ENCODE peak calls at places on chromosomes 11 and 22, in five cellular contexts. One of them, this sample, is unnamed.

GRCh38 chr11:70192666-70193410 is 10.3 kb upstream of the FADD start:
- DNase-seq in foreskin keratinocyte: no peak
- DNase-seq in PC-3: no peak
- DNase-seq in fibroblast of lung: no peak
- DNase-seq in HL-60: no peak
- DNase-seq in this sample: no peak

GRCh38 chr11:86063536-86063935 is 5.3 kb downstream of the PICALM start:
- DNase-seq in PC-3: peak; percentile 44
- DNase-seq in foreskin keratinocyte: no peak
- DNase-seq in fibroblast of lung: peak; percentile 39
- DNase-seq in HL-60: no peak
- DNase-seq in this sample: no peak

GRCh38 chr11:117228091-117228490 is 3.8 kb downstream of the PCSK7 start:
- DNase-seq in fibroblast of lung: no peak
- DNase-seq in PC-3: no peak
- DNase-seq in HL-60: no peak
- DNase-seq in foreskin keratinocyte: no peak
- DNase-seq in this sample: no peak

GRCh38 chr11:97461934-97462333 is 1072.1 kb downstream of the JRKL start:
- DNase-seq in PC-3: peak; percentile 21
- DNase-seq in foreskin keratinocyte: no peak
- DNase-seq in HL-60: no peak
- DNase-seq in fibroblast of lung: no peak
- DNase-seq in this sample: no peak

GRCh38 chr11:118049771-118050170 is 27.1 kb upstream of the TMPRSS4 start:
- DNase-seq in HL-60: no peak
- DNase-seq in PC-3: no peak
- DNase-seq in foreskin keratinocyte: no peak
- DNase-seq in fibroblast of lung: no peak
- DNase-seq in this sample: no peak

GRCh38 chr22:38927033-38927789 is 30.2 kb upstream of the APOBEC3A start:
- DNase-seq in fibroblast of lung: peak; percentile 51
- DNase-seq in HL-60: no peak
- DNase-seq in foreskin keratinocyte: no peak
- DNase-seq in PC-3: no peak
- DNase-seq in this sample: peak; percentile 70

GRCh38 chr22:44382461-44383038 is 69.8 kb upstream of the SHISAL1 start:
- DNase-seq in fibroblast of lung: no peak
- DNase-seq in HL-60: no peak
- DNase-seq in foreskin keratinocyte: no peak
- DNase-seq in PC-3: no peak
- DNase-seq in this sample: no peak

GRCh38 chr22:36746571-36746970 is 29.3 kb downstream of the IFT27 start:
- DNase-seq in fibroblast of lung: no peak
- DNase-seq in foreskin keratinocyte: no peak
- DNase-seq in PC-3: no peak
- DNase-seq in HL-60: no peak
- DNase-seq in this sample: no peak

GRCh38 chr11:28834877-28835276 is 726.7 kb downstream of the METTL15 start:
- DNase-seq in foreskin keratinocyte: peak; percentile 66
- DNase-seq in PC-3: peak; percentile 84
- DNase-seq in HL-60: no peak
- DNase-seq in fibroblast of lung: peak; percentile 95
- DNase-seq in this sample: no peak

GRCh38 chr11:2272241-2272945 is 2.0 kb upstream of the ASCL2 start:
- DNase-seq in HL-60: no peak
- DNase-seq in PC-3: no peak
- DNase-seq in foreskin keratinocyte: no peak
- DNase-seq in fibroblast of lung: no peak
- DNase-seq in this sample: no peak

GRCh38 chr11:8872017-8872416 is 39.0 kb upstream of the AKIP1 start:
- DNase-seq in HL-60: no peak
- DNase-seq in fibroblast of lung: no peak
- DNase-seq in foreskin keratinocyte: no peak
- DNase-seq in PC-3: no peak
- DNase-seq in this sample: no peak

GRCh38 chr11:8873966-8874365 is 37.0 kb upstream of the AKIP1 start:
- DNase-seq in HL-60: no peak
- DNase-seq in fibroblast of lung: no peak
- DNase-seq in foreskin keratinocyte: no peak
- DNase-seq in PC-3: no peak
- DNase-seq in this sample: no peak

GRCh38 chr11:8871283-8871775 is 39.7 kb upstream of the AKIP1 start:
- DNase-seq in fibroblast of lung: peak; percentile 93
- DNase-seq in foreskin keratinocyte: no peak
- DNase-seq in HL-60: no peak
- DNase-seq in PC-3: peak; percentile 53
- DNase-seq in this sample: no peak

GRCh38 chr11:8867856-8868705 is 42.9 kb upstream of the AKIP1 start:
- DNase-seq in foreskin keratinocyte: no peak
- DNase-seq in HL-60: no peak
- DNase-seq in fibroblast of lung: peak; percentile 68
- DNase-seq in PC-3: no peak
- DNase-seq in this sample: no peak

GRCh38 chr11:8870461-8871282 is 40.3 kb upstream of the AKIP1 start:
- DNase-seq in HL-60: peak; percentile 28
- DNase-seq in PC-3: peak; percentile 54
- DNase-seq in fibroblast of lung: peak; percentile 83
- DNase-seq in foreskin keratinocyte: peak; percentile 55
- DNase-seq in this sample: peak; percentile 38
- TF ChIP-seq CTCF in HL-60: no peak
- TF ChIP-seq CTCF in PC-3: peak; percentile 15
- TF ChIP-seq CTCF in fibroblast of lung: no peak
- TF ChIP-seq CTCF in foreskin keratinocyte: peak; percentile 56
- TF ChIP-seq CTCF in this sample: no peak

GRCh38 chr11:102780491-102780918 is at the start of gene MMP10:
- DNase-seq in fibroblast of lung: peak; percentile 74
- DNase-seq in HL-60: no peak
- DNase-seq in PC-3: peak; percentile 92
- DNase-seq in foreskin keratinocyte: peak; percentile 87
- DNase-seq in this sample: no peak
- TF ChIP-seq CTCF in fibroblast of lung: peak; percentile 44
- TF ChIP-seq CTCF in HL-60: peak; percentile 8
- TF ChIP-seq CTCF in PC-3: peak; percentile 87
- TF ChIP-seq CTCF in foreskin keratinocyte: peak; percentile 82
- TF ChIP-seq CTCF in this sample: peak; percentile 54

GRCh38 chr22:20118572-20119020 is 1.6 kb upstream of the TRMT2A start:
- DNase-seq in fibroblast of lung: no peak
- DNase-seq in foreskin keratinocyte: no peak
- DNase-seq in HL-60: no peak
- DNase-seq in PC-3: no peak
- DNase-seq in this sample: no peak

GRCh38 chr22:20115691-20116375 is at the start of gene RANBP1:
- DNase-seq in foreskin keratinocyte: no peak
- DNase-seq in fibroblast of lung: no peak
- DNase-seq in PC-3: no peak
- DNase-seq in HL-60: no peak
- DNase-seq in this sample: no peak

GRCh38 chr22:20117656-20118571 is 888 bp upstream of the TRMT2A start:
- DNase-seq in fibroblast of lung: peak; percentile 51
- DNase-seq in HL-60: peak; percentile 52
- DNase-seq in PC-3: no peak
- DNase-seq in foreskin keratinocyte: no peak
- DNase-seq in this sample: no peak

GRCh38 chr22:20116376-20116950 is 559 bp downstream of the RANBP1 start:
- DNase-seq in PC-3: no peak
- DNase-seq in foreskin keratinocyte: no peak
- DNase-seq in HL-60: peak; percentile 47
- DNase-seq in fibroblast of lung: no peak
- DNase-seq in this sample: no peak

GRCh38 chr22:20116951-20117645 is at the start of gene TRMT2A:
- DNase-seq in HL-60: peak; percentile 98
- DNase-seq in PC-3: peak; percentile 91
- DNase-seq in foreskin keratinocyte: peak; percentile 89
- DNase-seq in fibroblast of lung: peak; percentile 98
- DNase-seq in this sample: peak; percentile 97
- TF ChIP-seq CTCF in HL-60: no peak
- TF ChIP-seq CTCF in PC-3: peak; percentile 26
- TF ChIP-seq CTCF in foreskin keratinocyte: peak; percentile 63
- TF ChIP-seq CTCF in fibroblast of lung: no peak
- TF ChIP-seq CTCF in this sample: peak; percentile 14

DNA sequence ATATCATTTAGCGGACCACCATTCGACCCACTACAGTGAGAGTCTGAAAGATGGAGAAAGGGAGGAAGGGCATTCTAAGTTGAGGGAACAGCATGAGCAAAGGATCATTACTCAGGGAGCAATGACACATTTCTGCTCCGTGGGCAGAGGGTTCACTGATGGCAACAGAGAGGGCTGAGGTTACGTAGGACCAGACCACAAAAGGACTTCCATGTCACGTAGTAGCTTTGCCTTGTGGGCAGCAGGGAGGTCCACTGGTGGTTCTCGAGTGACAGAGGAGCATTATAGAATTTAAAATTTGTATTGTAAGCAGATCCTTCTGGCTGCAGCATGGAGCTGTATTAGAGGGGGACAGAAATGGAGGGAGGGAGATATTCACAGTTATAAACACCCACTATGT is 109.7 kb upstream of the NAV2 start:
- DNase-seq in HL-60: no peak
- DNase-seq in PC-3: no peak
- DNase-seq in foreskin keratinocyte: no peak
- DNase-seq in fibroblast of lung: no peak
- DNase-seq in this sample: no peak
- TF ChIP-seq CTCF in HL-60: no peak
- TF ChIP-seq CTCF in PC-3: no peak
- TF ChIP-seq CTCF in foreskin keratinocyte: no peak
- TF ChIP-seq CTCF in fibroblast of lung: no peak
- TF ChIP-seq CTCF in this sample: no peak

DNA sequence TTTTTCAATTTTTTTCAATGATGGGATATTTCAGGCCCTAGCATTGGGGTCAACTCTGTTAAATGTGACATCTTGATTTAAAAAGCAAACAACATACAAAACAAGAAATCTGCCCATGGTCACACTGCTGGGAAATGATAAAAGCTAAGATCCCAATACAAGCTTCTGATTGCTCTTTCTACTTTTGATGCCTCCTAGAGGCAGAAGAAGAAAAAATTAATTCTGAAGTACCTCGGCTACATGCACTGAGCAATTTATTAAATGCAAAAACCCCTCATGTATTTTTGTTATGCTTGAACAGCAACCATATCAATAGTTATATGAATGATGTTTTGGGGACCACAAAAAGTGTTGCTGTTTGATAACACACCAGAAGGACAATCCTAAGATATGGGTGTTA is 342.1 kb upstream of the NARS2 start:
- DNase-seq in PC-3: peak; percentile 45
- DNase-seq in foreskin keratinocyte: no peak
- DNase-seq in HL-60: no peak
- DNase-seq in fibroblast of lung: no peak
- DNase-seq in this sample: no peak
- TF ChIP-seq CTCF in PC-3: peak; percentile 59
- TF ChIP-seq CTCF in foreskin keratinocyte: peak; percentile 38
- TF ChIP-seq CTCF in HL-60: no peak
- TF ChIP-seq CTCF in fibroblast of lung: no peak
- TF ChIP-seq CTCF in this sample: no peak

This sample was measured in progenitor cell of endocrine pancreas.